ENCODE peak calls at places on chromosomes 3 and 15, in ten cellular contexts. One of them, this sample, is unnamed.

GRCh38 chr15:44101944-44102343 is 93.1 kb downstream of the FRMD5 start:
- DNase-seq in mucosa of gallbladder: no peak
- DNase-seq in adipocyte: peak
- DNase-seq in T-cell: no peak
- DNase-seq in activated CD4-positive, alpha-beta memory T cell treated with anti-CD3 and anti-CD28 coated beads, Interleukin-2, amount 10 ng/mL, durations not matched to agents 7 days and 5 days: no peak
- DNase-seq in M059J: peak
- DNase-seq in choroid plexus epithelial cell: peak
- DNase-seq in lung microvascular endothelial cell: no peak
- DNase-seq in cardiac fibroblast: peak
- DNase-seq in neural crest cell: no peak
- DNase-seq in this sample: peak

GRCh38 chr3:25532763-25533162 is 104.7 kb downstream of the RARB start:
- DNase-seq in M059J: no peak
- DNase-seq in neural crest cell: peak
- DNase-seq in T-cell: no peak
- DNase-seq in cardiac fibroblast: peak
- DNase-seq in adipocyte: no peak
- DNase-seq in lung microvascular endothelial cell: no peak
- DNase-seq in activated CD4-positive, alpha-beta memory T cell treated with anti-CD3 and anti-CD28 coated beads, Interleukin-2, amount 10 ng/mL, durations not matched to agents 7 days and 5 days: peak
- DNase-seq in choroid plexus epithelial cell: peak
- DNase-seq in mucosa of gallbladder: no peak
- DNase-seq in this sample: peak

GRCh38 chr3:99472385-99472784 is 166.0 kb upstream of the COL8A1 start:
- DNase-seq in T-cell: no peak
- DNase-seq in cardiac fibroblast: no peak
- DNase-seq in lung microvascular endothelial cell: no peak
- DNase-seq in choroid plexus epithelial cell: no peak
- DNase-seq in neural crest cell: no peak
- DNase-seq in M059J: no peak
- DNase-seq in mucosa of gallbladder: no peak
- DNase-seq in activated CD4-positive, alpha-beta memory T cell treated with anti-CD3 and anti-CD28 coated beads, Interleukin-2, amount 10 ng/mL, durations not matched to agents 7 days and 5 days: no peak
- DNase-seq in adipocyte: no peak
- DNase-seq in this sample: no peak

GRCh38 chr3:55198554-55198953 is 270.7 kb upstream of the LRTM1 start:
- DNase-seq in neural crest cell: no peak
- DNase-seq in adipocyte: peak
- DNase-seq in activated CD4-positive, alpha-beta memory T cell treated with anti-CD3 and anti-CD28 coated beads, Interleukin-2, amount 10 ng/mL, durations not matched to agents 7 days and 5 days: no peak
- DNase-seq in T-cell: no peak
- DNase-seq in cardiac fibroblast: peak
- DNase-seq in lung microvascular endothelial cell: no peak
- DNase-seq in choroid plexus epithelial cell: peak
- DNase-seq in mucosa of gallbladder: no peak
- DNase-seq in M059J: peak
- DNase-seq in this sample: peak

GRCh38 chr15:81363713-81364112 is 10.3 kb downstream of the TMC3 start:
- DNase-seq in cardiac fibroblast: no peak
- DNase-seq in mucosa of gallbladder: no peak
- DNase-seq in adipocyte: no peak
- DNase-seq in T-cell: no peak
- DNase-seq in M059J: no peak
- DNase-seq in neural crest cell: no peak
- DNase-seq in activated CD4-positive, alpha-beta memory T cell treated with anti-CD3 and anti-CD28 coated beads, Interleukin-2, amount 10 ng/mL, durations not matched to agents 7 days and 5 days: no peak
- DNase-seq in lung microvascular endothelial cell: no peak
- DNase-seq in choroid plexus epithelial cell: no peak
- DNase-seq in this sample: no peak

GRCh38 chr15:60568883-60569495 is 90.0 kb upstream of the ICE2 start:
- DNase-seq in lung microvascular endothelial cell: no peak
- DNase-seq in M059J: no peak
- DNase-seq in choroid plexus epithelial cell: no peak
- DNase-seq in adipocyte: no peak
- DNase-seq in activated CD4-positive, alpha-beta memory T cell treated with anti-CD3 and anti-CD28 coated beads, Interleukin-2, amount 10 ng/mL, durations not matched to agents 7 days and 5 days: no peak
- DNase-seq in T-cell: no peak
- DNase-seq in cardiac fibroblast: no peak
- DNase-seq in neural crest cell: no peak
- DNase-seq in mucosa of gallbladder: no peak
- DNase-seq in this sample: no peak

GRCh38 chr3:18393906-18394305 is 31.2 kb downstream of the SATB1 start:
- DNase-seq in activated CD4-positive, alpha-beta memory T cell treated with anti-CD3 and anti-CD28 coated beads, Interleukin-2, amount 10 ng/mL, durations not matched to agents 7 days and 5 days: no peak
- DNase-seq in adipocyte: peak
- DNase-seq in lung microvascular endothelial cell: peak
- DNase-seq in neural crest cell: no peak
- DNase-seq in M059J: peak
- DNase-seq in choroid plexus epithelial cell: peak
- DNase-seq in mucosa of gallbladder: no peak
- DNase-seq in cardiac fibroblast: peak
- DNase-seq in T-cell: no peak
- DNase-seq in this sample: peak

GRCh38 chr3:14227866-14228265 is 49.2 kb downstream of the LSM3 start:
- DNase-seq in M059J: no peak
- DNase-seq in cardiac fibroblast: no peak
- DNase-seq in activated CD4-positive, alpha-beta memory T cell treated with anti-CD3 and anti-CD28 coated beads, Interleukin-2, amount 10 ng/mL, durations not matched to agents 7 days and 5 days: no peak
- DNase-seq in choroid plexus epithelial cell: no peak
- DNase-seq in mucosa of gallbladder: no peak
- DNase-seq in neural crest cell: no peak
- DNase-seq in lung microvascular endothelial cell: no peak
- DNase-seq in adipocyte: no peak
- DNase-seq in T-cell: no peak
- DNase-seq in this sample: no peak

GRCh38 chr3:186220365-186220764 is 111.5 kb upstream of the ETV5 start:
- DNase-seq in M059J: peak
- DNase-seq in T-cell: no peak
- DNase-seq in choroid plexus epithelial cell: no peak
- DNase-seq in lung microvascular endothelial cell: no peak
- DNase-seq in adipocyte: no peak
- DNase-seq in neural crest cell: no peak
- DNase-seq in cardiac fibroblast: no peak
- DNase-seq in activated CD4-positive, alpha-beta memory T cell treated with anti-CD3 and anti-CD28 coated beads, Interleukin-2, amount 10 ng/mL, durations not matched to agents 7 days and 5 days: no peak
- DNase-seq in mucosa of gallbladder: no peak
- DNase-seq in this sample: no peak

GRCh38 chr3:165545059-165545458 is 292.2 kb downstream of the BCHE start:
- DNase-seq in neural crest cell: no peak
- DNase-seq in cardiac fibroblast: no peak
- DNase-seq in M059J: no peak
- DNase-seq in T-cell: no peak
- DNase-seq in choroid plexus epithelial cell: no peak
- DNase-seq in adipocyte: no peak
- DNase-seq in lung microvascular endothelial cell: no peak
- DNase-seq in mucosa of gallbladder: no peak
- DNase-seq in activated CD4-positive, alpha-beta memory T cell treated with anti-CD3 and anti-CD28 coated beads, Interleukin-2, amount 10 ng/mL, durations not matched to agents 7 days and 5 days: no peak
- DNase-seq in this sample: no peak

GRCh38 chr3:194395201-194395600 is 3.9 kb downstream of the GP5 start:
- DNase-seq in M059J: peak
- DNase-seq in activated CD4-positive, alpha-beta memory T cell treated with anti-CD3 and anti-CD28 coated beads, Interleukin-2, amount 10 ng/mL, durations not matched to agents 7 days and 5 days: no peak
- DNase-seq in T-cell: no peak
- DNase-seq in neural crest cell: no peak
- DNase-seq in choroid plexus epithelial cell: peak
- DNase-seq in mucosa of gallbladder: no peak
- DNase-seq in lung microvascular endothelial cell: peak
- DNase-seq in cardiac fibroblast: no peak
- DNase-seq in adipocyte: peak
- DNase-seq in this sample: peak

GRCh38 chr15:67030036-67030762 is 35.2 kb upstream of the SMAD3 start:
- DNase-seq in lung microvascular endothelial cell: peak
- DNase-seq in mucosa of gallbladder: no peak
- DNase-seq in T-cell: no peak
- DNase-seq in activated CD4-positive, alpha-beta memory T cell treated with anti-CD3 and anti-CD28 coated beads, Interleukin-2, amount 10 ng/mL, durations not matched to agents 7 days and 5 days: no peak
- DNase-seq in neural crest cell: no peak
- DNase-seq in M059J: no peak
- DNase-seq in cardiac fibroblast: peak
- DNase-seq in adipocyte: no peak
- DNase-seq in choroid plexus epithelial cell: no peak
- DNase-seq in this sample: no peak

GRCh38 chr3:197364410-197365071 is 66.1 kb upstream of the DLG1 start:
- DNase-seq in mucosa of gallbladder: no peak
- DNase-seq in choroid plexus epithelial cell: no peak
- DNase-seq in activated CD4-positive, alpha-beta memory T cell treated with anti-CD3 and anti-CD28 coated beads, Interleukin-2, amount 10 ng/mL, durations not matched to agents 7 days and 5 days: no peak
- DNase-seq in neural crest cell: no peak
- DNase-seq in M059J: peak
- DNase-seq in cardiac fibroblast: no peak
- DNase-seq in T-cell: no peak
- DNase-seq in adipocyte: no peak
- DNase-seq in lung microvascular endothelial cell: peak
- DNase-seq in this sample: no peak

GRCh38 chr3:194828126-194828525 is 142.4 kb downstream of the FAM43A start:
- DNase-seq in T-cell: no peak
- DNase-seq in M059J: peak
- DNase-seq in adipocyte: peak
- DNase-seq in mucosa of gallbladder: no peak
- DNase-seq in activated CD4-positive, alpha-beta memory T cell treated with anti-CD3 and anti-CD28 coated beads, Interleukin-2, amount 10 ng/mL, durations not matched to agents 7 days and 5 days: no peak
- DNase-seq in lung microvascular endothelial cell: no peak
- DNase-seq in choroid plexus epithelial cell: no peak
- DNase-seq in neural crest cell: no peak
- DNase-seq in cardiac fibroblast: no peak
- DNase-seq in this sample: no peak

GRCh38 chr3:179682681-179683080 is 29.8 kb downstream of the USP13 start:
- DNase-seq in M059J: no peak
- DNase-seq in T-cell: no peak
- DNase-seq in lung microvascular endothelial cell: peak
- DNase-seq in mucosa of gallbladder: no peak
- DNase-seq in choroid plexus epithelial cell: no peak
- DNase-seq in cardiac fibroblast: no peak
- DNase-seq in neural crest cell: no peak
- DNase-seq in adipocyte: no peak
- DNase-seq in activated CD4-positive, alpha-beta memory T cell treated with anti-CD3 and anti-CD28 coated beads, Interleukin-2, amount 10 ng/mL, durations not matched to agents 7 days and 5 days: no peak
- DNase-seq in this sample: no peak

GRCh38 chr3:16177962-16178627 is 3.6 kb downstream of the GALNT15 start:
- DNase-seq in neural crest cell: peak
- DNase-seq in T-cell: peak
- DNase-seq in adipocyte: peak
- DNase-seq in cardiac fibroblast: peak
- DNase-seq in choroid plexus epithelial cell: peak
- DNase-seq in M059J: peak
- DNase-seq in mucosa of gallbladder: peak
- DNase-seq in activated CD4-positive, alpha-beta memory T cell treated with anti-CD3 and anti-CD28 coated beads, Interleukin-2, amount 10 ng/mL, durations not matched to agents 7 days and 5 days: peak
- DNase-seq in lung microvascular endothelial cell: peak
- DNase-seq in this sample: peak

GRCh38 chr3:21237638-21238037 is 513.4 kb downstream of the ZNF385D start:
- DNase-seq in lung microvascular endothelial cell: no peak
- DNase-seq in mucosa of gallbladder: no peak
- DNase-seq in T-cell: no peak
- DNase-seq in adipocyte: peak
- DNase-seq in activated CD4-positive, alpha-beta memory T cell treated with anti-CD3 and anti-CD28 coated beads, Interleukin-2, amount 10 ng/mL, durations not matched to agents 7 days and 5 days: no peak
- DNase-seq in neural crest cell: no peak
- DNase-seq in M059J: peak
- DNase-seq in choroid plexus epithelial cell: no peak
- DNase-seq in cardiac fibroblast: no peak
- DNase-seq in this sample: peak

GRCh38 chr15:74988007-74988800 is 7.2 kb upstream of the SCAMP5 start:
- DNase-seq in mucosa of gallbladder: peak
- DNase-seq in adipocyte: no peak
- DNase-seq in choroid plexus epithelial cell: peak
- DNase-seq in cardiac fibroblast: peak
- DNase-seq in activated CD4-positive, alpha-beta memory T cell treated with anti-CD3 and anti-CD28 coated beads, Interleukin-2, amount 10 ng/mL, durations not matched to agents 7 days and 5 days: peak
- DNase-seq in T-cell: no peak
- DNase-seq in lung microvascular endothelial cell: peak
- DNase-seq in M059J: peak
- DNase-seq in neural crest cell: no peak
- DNase-seq in this sample: peak

GRCh38 chr3:186298876-186299275 is 63.2 kb downstream of the DGKG start:
- DNase-seq in neural crest cell: no peak
- DNase-seq in lung microvascular endothelial cell: no peak
- DNase-seq in cardiac fibroblast: no peak
- DNase-seq in M059J: no peak
- DNase-seq in T-cell: no peak
- DNase-seq in mucosa of gallbladder: no peak
- DNase-seq in choroid plexus epithelial cell: peak
- DNase-seq in adipocyte: no peak
- DNase-seq in activated CD4-positive, alpha-beta memory T cell treated with anti-CD3 and anti-CD28 coated beads, Interleukin-2, amount 10 ng/mL, durations not matched to agents 7 days and 5 days: no peak
- DNase-seq in this sample: no peak

GRCh38 chr3:32018723-32019564 is 37.4 kb downstream of the ZNF860 start:
- DNase-seq in lung microvascular endothelial cell: peak
- DNase-seq in activated CD4-positive, alpha-beta memory T cell treated with anti-CD3 and anti-CD28 coated beads, Interleukin-2, amount 10 ng/mL, durations not matched to agents 7 days and 5 days: no peak
- DNase-seq in M059J: peak
- DNase-seq in adipocyte: peak
- DNase-seq in neural crest cell: no peak
- DNase-seq in T-cell: no peak
- DNase-seq in cardiac fibroblast: peak
- DNase-seq in choroid plexus epithelial cell: peak
- DNase-seq in mucosa of gallbladder: no peak
- DNase-seq in this sample: peak

GRCh38 chr3:12894629-12895028 is 53.3 kb upstream of the RPL32 start:
- DNase-seq in activated CD4-positive, alpha-beta memory T cell treated with anti-CD3 and anti-CD28 coated beads, Interleukin-2, amount 10 ng/mL, durations not matched to agents 7 days and 5 days: no peak
- DNase-seq in cardiac fibroblast: no peak
- DNase-seq in lung microvascular endothelial cell: no peak
- DNase-seq in choroid plexus epithelial cell: peak
- DNase-seq in T-cell: no peak
- DNase-seq in neural crest cell: no peak
- DNase-seq in M059J: no peak
- DNase-seq in mucosa of gallbladder: no peak
- DNase-seq in adipocyte: no peak
- DNase-seq in this sample: no peak

GRCh38 chr3:106333911-106334618 is 465.3 kb upstream of the CBLB start:
- DNase-seq in mucosa of gallbladder: no peak
- DNase-seq in T-cell: peak
- DNase-seq in adipocyte: peak
- DNase-seq in activated CD4-positive, alpha-beta memory T cell treated with anti-CD3 and anti-CD28 coated beads, Interleukin-2, amount 10 ng/mL, durations not matched to agents 7 days and 5 days: peak
- DNase-seq in M059J: peak
- DNase-seq in choroid plexus epithelial cell: peak
- DNase-seq in lung microvascular endothelial cell: no peak
- DNase-seq in cardiac fibroblast: peak
- DNase-seq in neural crest cell: no peak
- DNase-seq in this sample: peak

This sample was measured in fibroblast of pulmonary artery.